ENCODE peak calls at places on chromosomes 13 and 19, in eight cellular contexts. Q, S, J, X, V, O, H and W are unnamed samples.

GRCh38 chr19:10226376-10227214 is 4.5 kb downstream of the S1PR2 start:
- DNase-seq in X (peak; percentile 93), Q (peak; percentile 69), J (peak; percentile 75), V (peak; percentile 72), H (no peak), O (no peak), S (no peak), W (peak; percentile 100)

GRCh38 chr19:55585658-55586339 is 5.2 kb upstream of the ZNF579 start:
- DNase-seq in X (peak; percentile 93), J (peak; percentile 93), V (peak; percentile 36), S (peak; percentile 90), Q (peak; percentile 82), H (peak; percentile 90), O (peak; percentile 97), W (peak; percentile 58)

GRCh38 chr19:46271488-46272197 is 25.2 kb upstream of the HIF3A start:
- DNase-seq in V (no peak), H (no peak), J (no peak), Q (peak; percentile 100), S (no peak), X (peak; percentile 84), O (no peak), W (peak; percentile 88)

GRCh38 chr13:80168089-80168850 is 172.7 kb downstream of the SPRY2 start:
- DNase-seq in Q (peak; percentile 45), X (peak; percentile 30), H (no peak), O (no peak), J (no peak), V (no peak), S (no peak), W (peak; percentile 31)

GRCh38 chr19:10636304-10636972 is 11.1 kb downstream of the SLC44A2 start:
- DNase-seq in V (no peak), O (no peak), H (peak; percentile 82), X (no peak), J (no peak), Q (no peak), S (no peak), W (no peak)

GRCh38 chr13:44331912-44332840 is 41.4 kb upstream of the SERP2 start:
- DNase-seq in V (no peak), O (peak; percentile 71), H (no peak), X (peak; percentile 97), Q (peak; percentile 96), J (no peak), S (no peak), W (peak; percentile 99)

GRCh38 chr13:97289514-97290298 is 67.6 kb downstream of the MBNL2 start:
- DNase-seq in V (no peak), O (no peak), S (no peak), X (no peak), J (no peak), H (no peak), Q (no peak), W (no peak)

GRCh38 chr19:5804516-5805464 is at the start of gene NRTN:
- DNase-seq in S (peak; percentile 78), Q (no peak), H (peak; percentile 75), J (peak; percentile 74), V (no peak), X (no peak), O (peak; percentile 57), W (no peak)

GRCh38 chr13:36475468-36475867 is 43.2 kb downstream of the CCNA1 start:
- DNase-seq in O (peak; percentile 43), X (peak; percentile 22), H (peak; percentile 75), Q (peak; percentile 5), V (no peak), J (no peak), S (no peak), W (peak; percentile 32)

GRCh38 chr13:45367358-45367757 is 26.4 kb upstream of the TPT1 start:
- DNase-seq in X (peak; percentile 65), H (peak; percentile 72), V (no peak), J (peak; percentile 69), O (no peak), S (peak; percentile 83), Q (peak; percentile 94), W (peak; percentile 84)

GRCh38 chr19:46717034-46717715 is at the start of gene PRKD2:
- DNase-seq in X (peak; percentile 87), J (peak; percentile 95), S (peak; percentile 97), Q (peak; percentile 82), O (peak; percentile 87), H (peak; percentile 95), V (peak; percentile 83), W (peak; percentile 79)

GRCh38 chr13:23965346-23965745 is 68.0 kb upstream of the C1QTNF9B start:
- DNase-seq in H (no peak), X (no peak), S (no peak), V (no peak), O (no peak), Q (no peak), J (no peak), W (no peak)

GRCh38 chr13:109785892-109786450 is 412 bp downstream of the IRS2 start:
- DNase-seq in X (peak; percentile 43), O (no peak), J (no peak), V (no peak), S (peak; percentile 88), H (peak; percentile 21), Q (no peak), W (no peak)

GRCh38 chr13:109787135-109787954 is 962 bp upstream of the IRS2 start:
- DNase-seq in S (peak; percentile 84), H (peak; percentile 74), O (peak; percentile 69), Q (peak; percentile 48), V (no peak), X (peak; percentile 56), J (peak; percentile 80), W (no peak)

GRCh38 chr13:109784590-109785140 is 1.7 kb downstream of the IRS2 start:
- DNase-seq in X (peak; percentile 86), Q (peak; percentile 72), H (peak; percentile 79), V (peak; percentile 42), J (peak; percentile 91), O (peak; percentile 90), S (peak; percentile 97), W (peak; percentile 57)

GRCh38 chr13:109785141-109785891 is 1.1 kb downstream of the IRS2 start:
- DNase-seq in H (peak; percentile 50), Q (peak; percentile 72), V (no peak), X (peak; percentile 68), J (peak; percentile 85), S (peak; percentile 89), O (peak; percentile 78), W (peak; percentile 53)

DNA sequence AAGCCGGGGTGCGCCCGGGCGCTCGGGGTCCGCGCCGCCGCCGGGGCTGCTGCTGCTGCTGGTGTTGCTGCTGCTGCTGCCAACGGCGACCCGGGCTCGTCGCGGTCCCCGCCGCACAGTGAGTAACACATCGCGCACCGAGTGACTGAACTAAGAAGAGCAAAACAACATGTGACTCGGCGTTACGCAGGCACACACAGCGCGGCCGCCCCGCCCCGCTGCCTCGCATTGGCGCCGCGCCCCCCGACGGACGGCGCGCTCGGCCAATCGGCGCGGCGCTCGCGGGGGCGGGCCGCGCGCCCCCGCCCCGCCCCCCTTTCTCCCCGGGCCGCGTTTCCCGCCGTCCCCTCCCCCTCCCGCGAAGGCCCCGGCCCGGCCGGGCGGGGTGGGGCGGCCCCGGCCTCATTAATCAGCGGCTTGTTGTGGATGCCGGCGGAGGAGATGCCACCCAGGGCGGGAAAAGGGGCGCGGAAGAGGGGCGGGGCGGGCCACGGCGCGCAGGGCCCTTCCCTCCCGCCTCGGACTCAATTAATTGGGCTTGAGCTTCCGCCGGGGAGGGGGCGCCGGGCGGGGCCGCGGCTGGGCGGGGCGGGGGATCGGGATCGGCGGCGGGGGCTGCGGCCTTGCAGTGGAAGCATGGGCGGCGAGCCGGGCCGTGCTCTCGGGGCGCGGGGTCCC is at the start of gene IRS2:
- DNase-seq in J (peak; percentile 96), S (peak; percentile 97), H (peak; percentile 93), Q (peak; percentile 91), V (peak; percentile 92), O (peak; percentile 99), X (peak; percentile 94), W (peak; percentile 87)
- H3K4me3 ChIP-seq in J (peak within 1 kb of the TSS; percentile 72), S (peak within 1 kb of the TSS; percentile 65), H (peak within 1 kb of the TSS; percentile 81), Q (peak within 1 kb of the TSS; percentile 68), V (peak within 1 kb of the TSS; percentile 85), O (peak within 1 kb of the TSS; percentile 99), X (peak within 1 kb of the TSS; percentile 91), W (peak within 1 kb of the TSS; percentile 70)

GRCh38 chr13:30415430-30416030 is 6.8 kb upstream of the UBE2L5 start:
- DNase-seq in X (no peak), O (no peak), V (no peak), S (no peak), Q (peak; percentile 28), H (no peak), J (no peak), W (no peak)

GRCh38 chr13:30416471-30416870 is 5.8 kb upstream of the UBE2L5 start:
- DNase-seq in S (no peak), H (no peak), X (no peak), O (no peak), V (no peak), J (no peak), Q (no peak), W (no peak)

GRCh38 chr13:30418886-30419459 is 3.3 kb upstream of the UBE2L5 start:
- DNase-seq in Q (no peak), H (no peak), O (no peak), V (no peak), X (no peak), J (no peak), S (no peak), W (no peak)

GRCh38 chr13:30421093-30422055 is 919 bp upstream of the UBE2L5 start:
- DNase-seq in X (peak; percentile 95), O (no peak), V (peak; percentile 76), J (peak; percentile 93), Q (peak; percentile 87), H (peak; percentile 78), S (peak; percentile 97), W (peak; percentile 94)

DNA sequence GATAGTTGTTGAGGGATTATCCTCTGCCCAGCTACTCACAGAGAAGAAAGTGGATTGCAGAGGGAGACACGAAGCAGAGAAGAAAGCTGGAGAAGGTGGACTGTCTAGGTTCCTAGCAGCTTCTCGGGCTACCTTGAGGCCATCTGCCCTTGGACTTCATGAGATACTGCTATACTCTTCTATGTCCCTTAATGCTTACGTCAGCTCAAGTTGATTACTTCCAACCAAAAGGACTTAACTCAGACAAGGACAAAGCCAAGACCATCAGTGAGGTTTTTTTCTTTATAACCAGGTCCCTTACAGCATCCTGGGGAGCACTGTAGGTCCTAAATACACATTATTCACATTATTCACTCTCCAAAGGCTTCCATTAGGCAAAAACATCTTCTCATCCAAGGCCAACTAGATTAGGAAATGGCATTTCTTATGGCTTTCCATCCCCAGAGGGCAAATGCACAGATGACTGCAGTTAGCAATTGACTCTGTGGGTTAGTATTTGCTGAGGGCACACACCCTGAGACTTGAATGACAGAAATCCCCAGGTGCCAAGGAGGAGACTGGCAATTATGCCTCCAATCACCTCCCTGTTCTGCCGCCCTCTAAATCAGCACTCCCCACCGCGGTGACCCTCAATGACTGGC is 4.1 kb upstream of the UBE2L5 start:
- DNase-seq in J (no peak), H (no peak), O (no peak), S (no peak), V (no peak), X (no peak), Q (no peak), W (no peak)
- TF ChIP-seq CTCF in J (no peak), H (no peak), O (no peak), S (no peak), V (no peak), X (no peak), Q (no peak), W (no peak)

GRCh38 chr19:50204811-50205675 is 1.6 kb downstream of the MYH14 start:
- DNase-seq in H (peak; percentile 96), Q (no peak), V (no peak), S (peak; percentile 92), J (peak; percentile 95), X (no peak), O (no peak), W (no peak)
- H3K4me3 ChIP-seq in H (peak overlapping the region; percentile 86), Q (no peak overlapping the region), V (peak overlapping the region; percentile 16), S (peak overlapping the region; percentile 29), J (peak overlapping the region; percentile 37), X (peak overlapping the region; percentile 10), O (no peak overlapping the region), W (no peak overlapping the region)

GRCh38 chr13:30453727-30454126 is 12.0 kb downstream of the HMGB1 start:
- DNase-seq in V (no peak), J (no peak), H (no peak), O (no peak), S (no peak), X (peak; percentile 24), Q (no peak), W (no peak)
- TF ChIP-seq CTCF in V (no peak), J (peak; percentile 10), H (peak; percentile 1), O (no peak), S (no peak), X (peak; percentile 22), Q (no peak), W (peak; percentile 26)